ENCODE peak calls at places on chromosome 2, in ten cellular contexts. M, K, B, G, H, V, U, L, F and C are unnamed samples.

GRCh38 chr2:207239754-207240494 is 74.2 kb upstream of the KLF7 start:
- DNase-seq in M (peak; percentile 67), K (no peak), B (no peak), G (peak; percentile 59), H (no peak), V (no peak), U (no peak), L (no peak), F (peak; percentile 48), C (no peak)

GRCh38 chr2:221134718-221135117 is 437.4 kb downstream of the EPHA4 start:
- DNase-seq in M (no peak), K (no peak), B (no peak), G (no peak), H (no peak), V (no peak), U (no peak), L (no peak), F (no peak), C (no peak)

GRCh38 chr2:9897331-9897737 is 54.1 kb downstream of the TAF1B start:
- DNase-seq in M (peak; percentile 99), K (no peak), B (peak; percentile 8), G (peak; percentile 90), H (no peak), V (no peak), U (no peak), L (no peak), F (peak; percentile 96), C (no peak)

GRCh38 chr2:43406643-43407042 is 180.2 kb upstream of the ZFP36L2 start:
- DNase-seq in M (no peak), K (no peak), B (no peak), G (no peak), H (no peak), V (no peak), U (no peak), L (no peak), F (no peak), C (no peak)

GRCh38 chr2:161246301-161246700 is 61.9 kb upstream of the PSMD14 start:
- DNase-seq in M (no peak), K (no peak), B (peak; percentile 12), G (no peak), H (no peak), V (no peak), U (no peak), L (no peak), F (no peak), C (peak; percentile 51)

GRCh38 chr2:195390686-195391085 is 266.3 kb upstream of the SLC39A10 start:
- DNase-seq in M (no peak), K (no peak), B (no peak), G (no peak), H (no peak), V (no peak), U (no peak), L (no peak), F (no peak), C (no peak)

GRCh38 chr2:86102157-86102556 is 3.5 kb downstream of the POLR1A start:
- DNase-seq in M (no peak), K (no peak), B (no peak), G (no peak), H (no peak), V (no peak), U (no peak), L (no peak), F (no peak), C (no peak)

GRCh38 chr2:57936216-57936615 is 110.4 kb upstream of the VRK2 start:
- DNase-seq in M (peak; percentile 73), K (no peak), B (no peak), G (no peak), H (no peak), V (no peak), U (no peak), L (no peak), F (peak; percentile 26), C (no peak)

GRCh38 chr2:236823230-236823629 is 253.6 kb downstream of the ACKR3 start:
- DNase-seq in M (no peak), K (no peak), B (no peak), G (no peak), H (no peak), V (no peak), U (no peak), L (no peak), F (no peak), C (no peak)

GRCh38 chr2:134207589-134208209 is 46.2 kb upstream of the MGAT5 start:
- DNase-seq in M (peak; percentile 57), K (peak; percentile 64), B (no peak), G (peak; percentile 56), H (peak; percentile 30), V (peak; percentile 62), U (peak; percentile 45), L (peak; percentile 65), F (peak; percentile 43), C (peak; percentile 78)

GRCh38 chr2:153944775-153945174 is 73.1 kb downstream of the GALNT13 start:
- DNase-seq in M (no peak), K (no peak), B (no peak), G (no peak), H (no peak), V (no peak), U (no peak), L (no peak), F (no peak), C (no peak)